ENCODE peak calls at places on chromosome 13, in nine cellular contexts. L, A, J, T, R, N, Y, M and G are unnamed samples.

GRCh38 chr13:66492479-66492878 is 737.7 kb downstream of the PCDH9 start:
- DNase-seq in T (no peak), R (no peak), A (no peak), J (no peak), M (no peak), Y (no peak), L (peak; percentile 10), N (no peak), G (no peak)

GRCh38 chr13:49300716-49301589 is 53.2 kb downstream of the CDADC1 start:
- DNase-seq in A (peak; percentile 76), L (peak; percentile 42), T (no peak), J (peak; percentile 52), R (peak; percentile 69), Y (peak; percentile 25), N (peak; percentile 63), M (peak; percentile 82), G (peak; percentile 46)

GRCh38 chr13:45870232-45870631 is 18.7 kb upstream of the SIAH3 start:
- DNase-seq in M (no peak), T (no peak), L (no peak), A (no peak), R (no peak), Y (no peak), J (no peak), N (no peak), G (no peak)

GRCh38 chr13:34419025-34419424 is 523.0 kb upstream of the NBEA start:
- DNase-seq in A (no peak), J (no peak), M (no peak), T (no peak), R (no peak), L (no peak), Y (no peak), N (no peak), G (no peak)

GRCh38 chr13:82758056-82758455 is 1124.2 kb downstream of the SLITRK1 start:
- DNase-seq in M (no peak), N (no peak), J (no peak), Y (no peak), R (no peak), L (peak; percentile 7), T (no peak), A (peak; percentile 17), G (no peak)

GRCh38 chr13:73492811-73493210 is 434.0 kb downstream of the KLF5 start:
- DNase-seq in J (no peak), R (no peak), M (no peak), L (no peak), A (no peak), N (no peak), T (no peak), Y (no peak), G (no peak)

GRCh38 chr13:77907653-77908341 is 10.8 kb downstream of the EDNRB start:
- DNase-seq in N (no peak), T (no peak), Y (no peak), L (no peak), M (no peak), A (no peak), R (no peak), J (peak; percentile 16), G (peak; percentile 22)

GRCh38 chr13:28384789-28385188 is 110.1 kb downstream of the FLT1 start:
- DNase-seq in M (no peak), Y (no peak), R (no peak), T (no peak), J (no peak), N (no peak), L (no peak), A (no peak), G (no peak)

GRCh38 chr13:29428310-29428991 is 167.0 kb downstream of the SLC7A1 start:
- DNase-seq in R (no peak), M (no peak), T (no peak), J (peak; percentile 30), N (no peak), Y (no peak), L (peak; percentile 6), A (no peak), G (peak; percentile 27)
- H3K4me3 ChIP-seq in R (no peak overlapping the region), M (no peak overlapping the region), T (peak overlapping the region; percentile 76), J (peak overlapping the region; percentile 40), N (no peak overlapping the region), Y (no peak overlapping the region), L (peak overlapping the region; percentile 20), A (peak overlapping the region; percentile 12), G (no peak overlapping the region)

DNA sequence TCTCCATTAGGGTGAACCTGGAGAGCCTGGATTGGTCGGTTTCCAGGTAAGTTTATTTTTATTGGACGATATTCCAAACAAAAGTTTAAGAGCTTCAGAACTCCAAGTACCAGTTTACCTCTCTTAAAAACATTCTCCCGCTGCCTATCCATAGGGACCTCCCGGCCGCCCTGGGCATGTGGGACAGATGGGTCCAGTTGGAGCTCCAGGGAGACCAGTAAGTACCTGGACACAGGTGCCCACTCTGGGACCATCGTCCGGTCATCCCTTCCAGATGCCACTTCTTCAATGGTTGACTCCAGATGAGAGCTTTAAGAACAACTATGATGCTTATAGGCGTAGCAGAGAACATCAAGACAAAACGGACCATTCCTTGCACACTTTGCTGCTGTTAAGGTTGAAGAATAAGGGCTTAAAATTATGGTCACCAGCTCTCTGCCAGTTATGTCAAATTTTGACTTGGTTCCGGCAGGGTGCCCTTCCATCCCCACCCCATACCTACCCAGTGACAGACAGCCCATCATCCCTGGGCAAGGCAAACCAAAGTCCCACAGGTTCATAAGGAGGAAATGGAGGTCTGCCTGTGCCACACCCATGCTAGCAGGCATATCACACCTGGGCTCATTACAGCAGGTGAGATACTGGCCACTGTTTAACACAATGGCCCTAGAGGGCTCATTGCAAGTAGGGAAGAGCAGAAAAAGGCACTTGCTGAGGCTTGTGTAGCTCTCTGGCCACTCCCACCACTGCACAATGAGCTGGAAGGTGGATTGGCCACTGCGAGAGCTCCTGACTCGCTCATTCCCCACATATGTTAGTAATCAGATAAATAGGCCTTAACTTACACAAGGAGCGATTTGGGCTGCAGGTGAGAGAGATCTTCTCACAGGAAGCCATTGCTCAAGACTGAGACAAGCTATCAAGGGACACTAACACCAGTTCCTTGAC is 123.6 kb downstream of the COL4A2 start:
- DNase-seq in A (no peak), N (no peak), R (no peak), T (no peak), L (no peak), Y (no peak), J (no peak), M (no peak), G (no peak)
- H3K36me3 ChIP-seq in A (peaks cover 60% of the 10 kb centered on the region), N (no peaks in the 10 kb centered on the region), R (no peaks in the 10 kb centered on the region), T (peaks cover 69% of the 10 kb centered on the region), L (no peaks in the 10 kb centered on the region), Y (no peaks in the 10 kb centered on the region), J (no peaks in the 10 kb centered on the region), M (peaks cover 9% of the 10 kb centered on the region), G (peaks cover 27% of the 10 kb centered on the region)

GRCh38 chr13:95087746-95088305 is 213.4 kb downstream of the ABCC4 start:
- DNase-seq in Y (no peak), J (no peak), A (peak; percentile 63), R (no peak), T (no peak), M (no peak), L (no peak), N (no peak), G (no peak)

GRCh38 chr13:95091755-95092154 is 209.5 kb downstream of the ABCC4 start:
- DNase-seq in L (no peak), Y (no peak), J (no peak), A (no peak), M (no peak), T (no peak), N (no peak), R (no peak), G (no peak)
- TF ChIP-seq CTCF in L (no peak), Y (no peak), J (no peak), A (no peak), M (no peak), T (no peak), N (no peak), R (no peak), G (no peak)

DNA sequence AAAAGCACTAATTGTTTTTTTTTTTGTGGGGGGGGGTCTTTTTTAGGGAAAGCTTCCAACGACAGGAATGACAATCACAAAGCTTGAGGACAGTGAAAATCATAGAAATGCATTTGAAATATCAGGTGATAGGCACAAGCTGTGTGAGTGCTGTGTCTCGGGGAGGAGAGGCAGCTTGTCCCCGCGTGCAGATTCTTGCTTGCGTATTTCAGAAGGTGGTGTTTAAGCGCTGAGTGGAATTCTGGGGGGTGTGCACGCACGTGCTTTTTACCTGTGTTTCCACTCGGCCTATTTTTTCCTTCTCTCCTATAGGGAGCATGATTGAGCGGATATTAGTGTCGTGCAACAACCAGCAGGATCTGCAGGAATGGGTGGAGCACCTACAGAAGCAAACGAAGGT is 40.2 kb upstream of the TEX29 start:
- DNase-seq in N (no peak), L (no peak), M (no peak), R (no peak), A (no peak), Y (no peak), J (no peak), T (no peak), G (no peak)
- H3K4me3 ChIP-seq in N (no peak overlapping the region), L (no peak overlapping the region), M (no peak overlapping the region), R (no peak overlapping the region), A (no peak overlapping the region), Y (no peak overlapping the region), J (no peak overlapping the region), T (no peak overlapping the region), G (no peak overlapping the region)